ENCODE peak calls at places on chromosomes 6 and 20, in four cellular contexts. K, O, E and P are unnamed samples.
A peak's percentile ranks its signal among the peaks of the same experiment; 100 is the strongest.

GRCh38 chr6:159961523-159961922 is 7.4 kb upstream of the IGF2R start:
- DNase-seq in K (no peak), O (no peak), E (no peak), P (no peak)

GRCh38 chr6:26031595-26032386 is 55.4 kb upstream of the HFE start:
- DNase-seq in K (peak; percentile 86), O (no peak), E (peak; percentile 86), P (peak; percentile 99)

GRCh38 chr6:53322188-53323029 is 26.3 kb downstream of the ELOVL5 start:
- DNase-seq in K (no peak), O (no peak), E (no peak), P (peak; percentile 62)

GRCh38 chr6:82773061-82773717 is 292.5 kb downstream of the UBE3D start:
- DNase-seq in K (no peak), O (no peak), E (no peak), P (no peak)

GRCh38 chr6:44594471-44594870 is 207.0 kb downstream of the CDC5L start:
- DNase-seq in K (no peak), O (no peak), E (no peak), P (no peak)

GRCh38 chr20:19887566-19888268 is 129.4 kb upstream of the NAA20 start:
- DNase-seq in K (no peak), O (no peak), E (no peak), P (no peak)

GRCh38 chr6:110188791-110189190 is 8.6 kb downstream of the CDC40 start:
- DNase-seq in K (no peak), O (no peak), E (no peak), P (no peak)

GRCh38 chr20:44861547-44862006 is 23.9 kb upstream of the YWHAB start:
- DNase-seq in K (no peak), O (no peak), E (no peak), P (peak; percentile 52)

GRCh38 chr6:53767941-53768340 is 26.9 kb upstream of the LRRC1 start:
- DNase-seq in K (no peak), O (no peak), E (no peak), P (no peak)

GRCh38 chr6:118558811-118559217 is 10.7 kb downstream of the PLN start:
- DNase-seq in K (no peak), O (no peak), E (peak; percentile 16), P (no peak)

GRCh38 chr6:43916924-43917877 is 147.2 kb downstream of the VEGFA start:
- DNase-seq in K (peak; percentile 93), O (no peak), E (no peak), P (no peak)

GRCh38 chr6:71287926-71288227 is 734 bp upstream of the OGFRL1 start:
- DNase-seq in K (no peak), O (peak; percentile 62), E (no peak), P (no peak)

GRCh38 chr6:48325701-48326100 is 214.7 kb upstream of the PTCHD4 start:
- DNase-seq in K (peak; percentile 24), O (no peak), E (no peak), P (no peak)

GRCh38 chr20:62376112-62377063 is 9.3 kb upstream of the LAMA5 start:
- DNase-seq in K (no peak), O (no peak), E (no peak), P (peak; percentile 56)

GRCh38 chr6:19836799-19837510 is at the start of gene ID4:
- DNase-seq in K (peak; percentile 94), O (no peak), E (no peak), P (peak; percentile 87)

GRCh38 chr6:138500045-138500665 is 861 bp upstream of the NHSL1 start:
- DNase-seq in K (no peak), O (peak; percentile 3), E (no peak), P (no peak)

GRCh38 chr6:127120109-127120786 is 1.8 kb downstream of the RSPO3 start:
- DNase-seq in K (no peak), O (peak; percentile 11), E (no peak), P (no peak)

GRCh38 chr20:4418141-4418540 is 303.6 kb upstream of the PRND start:
- DNase-seq in K (no peak), O (no peak), E (no peak), P (no peak)

GRCh38 chr6:147116043-147116442 is 88.2 kb upstream of the STXBP5 start:
- DNase-seq in K (no peak), O (no peak), E (no peak), P (peak; percentile 24)

GRCh38 chr20:46128310-46129151 is 10.4 kb downstream of the CD40 start:
- DNase-seq in K (no peak), O (peak; percentile 35), E (no peak), P (peak; percentile 50)

GRCh38 chr6:152356659-152357058 is 280.5 kb downstream of the SYNE1 start:
- DNase-seq in K (no peak), O (no peak), E (no peak), P (no peak)

GRCh38 chr6:151365233-151365632 is 26.1 kb downstream of the ZBTB2 start:
- DNase-seq in K (no peak), O (no peak), E (no peak), P (no peak)

GRCh38 chr20:47256665-47257236 is 99.7 kb downstream of the ZMYND8 start:
- DNase-seq in K (no peak), O (no peak), E (no peak), P (no peak)

GRCh38 chr6:109738667-109739066 is 47.6 kb downstream of the FIG4 start:
- DNase-seq in K (no peak), O (no peak), E (no peak), P (no peak)

GRCh38 chr20:5100684-5101347 is 18.9 kb downstream of the PCNA start:
- DNase-seq in K (peak; percentile 8), O (peak; percentile 59), E (peak; percentile 76), P (peak; percentile 82)

GRCh38 chr20:36094497-36094896 is 60.0 kb upstream of the EPB41L1 start:
- DNase-seq in K (no peak), O (no peak), E (no peak), P (peak; percentile 76)

GRCh38 chr6:119158057-119158848 is 79.8 kb upstream of the FAM184A start:
- DNase-seq in K (peak; percentile 88), O (peak; percentile 38), E (no peak), P (no peak)

GRCh38 chr6:41335296-41335695 is at the start of gene NCR2:
- DNase-seq in K (no peak), O (no peak), E (no peak), P (no peak)

GRCh38 chr20:57610261-57610952 is 9.8 kb downstream of the ZBP1 start:
- DNase-seq in K (no peak), O (no peak), E (no peak), P (no peak)